ENCODE peak calls at places on chromosomes 7 and 10, in nine cellular contexts. Q is stomach, L is thyroid gland, H is adrenal gland, M is body of pancreas, U is A549, N is upper lobe of left lung, B is sigmoid colon, R is gastrocnemius medialis. F is an unnamed sample.

GRCh38 chr7:7686806-7687205 is 31.6 kb downstream of the RPA3 start:
- DNase-seq in Q (no peak), L (no peak), H (no peak), M (no peak), U (no peak), N (no peak), B (no peak), R (no peak), F (no peak)

GRCh38 chr10:88027570-88027969 is 164.1 kb downstream of the PTEN start:
- DNase-seq in Q (no peak), L (no peak), H (peak; percentile 67), M (no peak), U (no peak), N (no peak), B (no peak), R (peak; percentile 45), F (peak; percentile 34)

GRCh38 chr7:30973791-30974604 is 10.2 kb downstream of the GHRHR start:
- DNase-seq in Q (no peak), L (no peak), H (peak; percentile 46), M (no peak), U (no peak), N (peak; percentile 38), B (peak; percentile 50), R (no peak), F (no peak)

GRCh38 chr10:1202343-1202742 is 146.2 kb downstream of the WDR37 start:
- DNase-seq in Q (no peak), L (no peak), H (peak; percentile 42), M (no peak), U (no peak), N (no peak), B (no peak), R (no peak), F (no peak)

GRCh38 chr10:3874988-3875841 is 90.2 kb upstream of the KLF6 start:
- DNase-seq in Q (no peak), L (no peak), H (no peak), M (no peak), U (no peak), N (no peak), B (no peak), R (peak; percentile 30), F (no peak)

GRCh38 chr7:21939136-21939857 is 6.4 kb downstream of the CDCA7L start:
- DNase-seq in Q (no peak), L (peak; percentile 37), H (no peak), M (no peak), U (no peak), N (no peak), B (no peak), R (no peak), F (no peak)

GRCh38 chr10:130935051-130935450 is 376.5 kb downstream of the TCERG1L start:
- DNase-seq in Q (no peak), L (no peak), H (peak; percentile 92), M (peak; percentile 77), U (peak; percentile 4), N (no peak), B (no peak), R (no peak), F (no peak)

GRCh38 chr10:80690434-80690833 is 152.7 kb downstream of the SH2D4B start:
- DNase-seq in Q (no peak), L (no peak), H (no peak), M (no peak), U (no peak), N (no peak), B (no peak), R (no peak), F (no peak)

GRCh38 chr7:70098133-70098561 is 499.9 kb downstream of the AUTS2 start:
- DNase-seq in Q (no peak), L (no peak), H (no peak), M (no peak), U (no peak), N (no peak), B (no peak), R (no peak), F (no peak)

GRCh38 chr10:95758351-95759025 is 2.5 kb downstream of the ENTPD1 start:
- DNase-seq in Q (no peak), L (no peak), H (no peak), M (no peak), U (peak; percentile 4), N (no peak), B (no peak), R (no peak), F (no peak)

GRCh38 chr10:95755511-95756004 is 405 bp upstream of the ENTPD1 start:
- DNase-seq in Q (peak; percentile 47), L (peak; percentile 42), H (peak; percentile 82), M (peak; percentile 21), U (peak; percentile 31), N (no peak), B (peak; percentile 78), R (peak; percentile 18), F (no peak)

GRCh38 chr10:95759233-95759826 is 3.4 kb downstream of the ENTPD1 start:
- DNase-seq in Q (no peak), L (no peak), H (no peak), M (no peak), U (no peak), N (no peak), B (no peak), R (no peak), F (no peak)

GRCh38 chr10:95756796-95757657 is 1.1 kb downstream of the ENTPD1 start:
- DNase-seq in Q (no peak), L (no peak), H (no peak), M (no peak), U (no peak), N (no peak), B (no peak), R (no peak), F (no peak)

DNA sequence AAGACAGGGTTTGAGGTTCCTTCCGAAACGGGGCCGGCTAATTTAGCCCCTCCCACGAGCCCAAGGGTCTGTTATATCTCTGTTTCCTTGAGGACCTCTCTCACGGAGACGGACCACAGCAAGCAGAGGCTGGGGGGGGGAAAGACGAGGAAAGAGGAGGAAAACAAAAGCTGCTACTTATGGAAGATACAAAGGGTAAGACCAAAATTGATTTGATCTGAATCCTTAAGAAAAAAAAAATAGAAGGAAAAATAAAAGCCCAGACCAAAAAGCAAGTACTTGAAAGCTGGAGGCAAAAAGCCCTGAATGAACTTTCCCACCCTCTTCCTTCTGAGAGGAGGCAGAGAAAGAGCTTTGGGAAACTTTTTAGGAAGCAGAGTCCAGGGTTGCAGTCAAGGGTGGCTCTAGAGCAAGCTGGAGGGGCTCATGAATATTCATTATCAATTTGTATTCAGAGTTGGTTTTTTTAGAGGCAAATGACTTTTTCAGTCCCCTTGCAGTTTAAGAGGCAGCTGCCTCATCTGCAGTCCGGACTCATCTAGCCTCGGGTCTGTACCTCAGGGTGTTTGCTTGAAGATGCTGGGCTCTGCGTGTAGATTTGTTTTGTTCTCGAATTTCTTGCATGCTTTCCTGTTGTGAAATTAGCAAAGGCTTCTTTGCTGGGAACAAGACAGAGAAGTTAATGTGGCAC is at the start of gene ENTPD1:
- DNase-seq in Q (no peak), L (peak; percentile 4), H (no peak), M (no peak), U (no peak), N (no peak), B (no peak), R (no peak), F (peak; percentile 12)
- TF ChIP-seq POLR2A in Q (no peak), L (no peak), H (no peak), M (no peak), U (no peak), N (no peak), B (no peak), R (peak; percentile 11), F (no peak)

GRCh38 chr10:51063659-51064535 is 10.4 kb upstream of the PRKG1 start:
- DNase-seq in Q (no peak), L (no peak), H (no peak), M (no peak), U (peak; percentile 28), N (no peak), B (no peak), R (no peak), F (no peak)
- TF ChIP-seq CTCF in Q (peak; percentile 20), L (peak; percentile 29), H (peak; percentile 68), M (peak; percentile 60), U (peak; percentile 64), N (peak; percentile 36), B (peak; percentile 36), R (peak; percentile 49), F (peak; percentile 53)

DNA sequence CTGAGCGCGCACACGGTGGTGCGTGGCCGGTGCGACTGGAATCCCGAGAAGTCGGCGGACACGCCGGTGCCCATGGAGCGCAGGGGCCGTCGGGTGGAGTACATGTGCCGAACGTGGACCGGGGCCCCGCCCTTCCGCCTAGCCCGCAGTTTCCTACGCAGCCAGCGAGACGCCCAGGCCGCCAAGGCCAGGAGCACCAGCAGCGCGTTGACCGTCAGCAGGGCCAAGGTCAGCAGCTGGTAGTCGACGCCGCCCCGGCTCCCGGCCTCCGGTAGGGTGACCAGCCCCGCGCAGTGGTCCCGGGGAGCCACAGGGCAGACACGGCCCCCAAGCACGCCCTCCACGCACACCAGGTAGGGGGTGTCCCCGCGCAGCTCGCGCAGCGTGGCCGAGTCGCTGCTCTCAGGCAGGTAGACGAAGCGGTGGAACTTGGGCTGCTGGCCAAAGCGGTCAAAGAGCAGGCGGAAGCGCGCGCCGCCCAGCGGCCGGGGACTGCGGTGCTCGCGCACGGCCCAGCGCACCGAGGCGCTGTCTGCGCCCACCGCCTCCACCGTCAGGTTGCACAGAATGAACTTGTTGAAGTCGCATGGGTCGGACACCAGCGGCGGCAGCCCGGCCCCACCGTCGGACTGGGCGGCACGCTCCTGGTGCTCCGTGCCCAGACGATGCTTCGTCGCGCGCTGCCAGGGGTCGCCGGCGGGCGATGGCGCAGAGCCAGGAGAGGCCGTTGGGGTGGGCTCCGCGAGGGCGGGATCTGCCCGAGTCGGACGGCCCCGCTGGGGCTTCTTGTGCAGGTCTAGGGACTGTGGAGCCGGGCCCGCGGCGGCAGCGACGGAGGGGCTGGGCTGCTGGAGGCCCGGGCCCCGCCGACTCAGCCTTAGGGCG is 2.2 kb downstream of the TRIL start:
- DNase-seq in Q (peak; percentile 91), L (peak; percentile 94), H (peak; percentile 87), M (peak; percentile 92), U (peak; percentile 33), N (peak; percentile 96), B (peak; percentile 89), R (peak; percentile 57), F (peak; percentile 51)
- H3K4me3 ChIP-seq in Q (peak overlapping the region; percentile 58), L (peak overlapping the region; percentile 44), H (no peak overlapping the region), M (peak overlapping the region; percentile 32), U (peak overlapping the region; percentile 47), N (peak overlapping the region; percentile 60), B (peak overlapping the region; percentile 51), R (peak overlapping the region; percentile 85), F (peak overlapping the region; percentile 56)

GRCh38 chr7:141737836-141738591 is at the start of gene SSBP1:
- DNase-seq in Q (peak; percentile 91), L (peak; percentile 92), H (peak; percentile 97), M (peak; percentile 91), U (peak; percentile 98), N (peak; percentile 84), B (peak; percentile 94), R (peak; percentile 88), F (peak; percentile 69)
- TF ChIP-seq POLR2A in Q (no peak), L (no peak), H (peak; percentile 65), M (peak; percentile 87), U (peak; percentile 92), N (peak; percentile 86), B (peak; percentile 22), R (peak; percentile 57), F (no peak)